ENCODE peak calls at places on chromosomes 16 and 17, in five cellular contexts. I is cardiac fibroblast; K is CD4-positive, alpha-beta T cell; B is GM06990; Q is astrocyte of the spinal cord. Y is an unnamed sample.
A peak's percentile ranks its signal among the peaks of the same experiment; 100 is the strongest.

GRCh38 chr16:4947722-4948503 is 10.2 kb upstream of the SEC14L5 start:
- DNase-seq in I (peak; percentile 10), K (no peak), B (no peak), Q (no peak), Y (no peak)

GRCh38 chr16:14199624-14200023 is 128.5 kb downstream of the MRTFB start:
- DNase-seq in I (peak; percentile 49), K (no peak), B (no peak), Q (peak; percentile 44), Y (no peak)

GRCh38 chr17:48051706-48052486 is 3.7 kb downstream of the NFE2L1 start:
- DNase-seq in I (peak; percentile 94), K (no peak), B (no peak), Q (peak; percentile 96), Y (no peak)

GRCh38 chr17:39527220-39527813 is 66.0 kb downstream of the CDK12 start:
- DNase-seq in I (peak; percentile 27), K (no peak), B (peak; percentile 7), Q (no peak), Y (no peak)

GRCh38 chr17:69858460-69858859 is 216.6 kb upstream of the KCNJ16 start:
- DNase-seq in I (no peak), K (no peak), B (no peak), Q (peak; percentile 36), Y (no peak)

GRCh38 chr16:50615891-50616290 is 65.2 kb downstream of the SNX20 start:
- DNase-seq in I (no peak), K (no peak), B (no peak), Q (no peak), Y (no peak)

GRCh38 chr17:40588557-40588956 is 23.3 kb upstream of the CCR7 start:
- DNase-seq in I (no peak), K (no peak), B (no peak), Q (no peak), Y (no peak)

GRCh38 chr16:27470567-27471431 is 68.8 kb downstream of the IL21R start:
- DNase-seq in I (peak; percentile 86), K (no peak), B (no peak), Q (peak; percentile 65), Y (no peak)

GRCh38 chr17:78748730-78749317 is 33.2 kb downstream of the CYTH1 start:
- DNase-seq in I (peak; percentile 70), K (peak; percentile 80), B (peak; percentile 61), Q (no peak), Y (no peak)

GRCh38 chr16:56310685-56311084 is 114.7 kb downstream of the AMFR start:
- DNase-seq in I (no peak), K (no peak), B (no peak), Q (no peak), Y (no peak)

GRCh38 chr16:57623251-57624043 is 5.0 kb upstream of the ADGRG1 start:
- DNase-seq in I (peak; percentile 76), K (no peak), B (no peak), Q (peak; percentile 52), Y (no peak)

GRCh38 chr17:68455756-68456528 is 1.4 kb downstream of the WIPI1 start:
- DNase-seq in I (peak; percentile 94), K (no peak), B (no peak), Q (no peak), Y (no peak)

GRCh38 chr17:51653902-51654301 is 393.6 kb downstream of the UTP18 start:
- DNase-seq in I (no peak), K (no peak), B (no peak), Q (no peak), Y (no peak)

GRCh38 chr17:8140058-8140412 is 12.2 kb downstream of the PER1 start:
- DNase-seq in I (no peak), K (no peak), B (no peak), Q (no peak), Y (no peak)

GRCh38 chr16:86427327-86427935 is 82.9 kb upstream of the FOXF1 start:
- DNase-seq in I (no peak), K (no peak), B (no peak), Q (peak; percentile 45), Y (no peak)

GRCh38 chr17:32609085-32609484 is 122.3 kb downstream of the CDK5R1 start:
- DNase-seq in I (peak; percentile 22), K (peak; percentile 72), B (peak; percentile 61), Q (peak; percentile 11), Y (peak; percentile 60)

GRCh38 chr17:20208717-20209116 is 199.6 kb downstream of the SPECC1 start:
- DNase-seq in I (no peak), K (no peak), B (no peak), Q (no peak), Y (no peak)

GRCh38 chr16:76976101-76976500 is 214.9 kb upstream of the MON1B start:
- DNase-seq in I (no peak), K (no peak), B (peak; percentile 19), Q (no peak), Y (peak; percentile 4)

GRCh38 chr16:4077083-4077714 is 39.0 kb downstream of the ADCY9 start:
- DNase-seq in I (no peak), K (no peak), B (no peak), Q (no peak), Y (no peak)

GRCh38 chr17:12421646-12422306 is 243.9 kb upstream of the MYOCD start:
- DNase-seq in I (no peak), K (no peak), B (no peak), Q (no peak), Y (peak; percentile 33)

GRCh38 chr16:53523971-53524548 is 21.1 kb upstream of the AKTIP start:
- DNase-seq in I (no peak), K (no peak), B (no peak), Q (no peak), Y (no peak)

GRCh38 chr17:50318551-50319310 is 27.2 kb upstream of the XYLT2 start:
- DNase-seq in I (no peak), K (no peak), B (no peak), Q (no peak), Y (no peak)

GRCh38 chr17:57906910-57907309 is 48.3 kb downstream of the CUEDC1 start:
- DNase-seq in I (no peak), K (no peak), B (no peak), Q (no peak), Y (no peak)

GRCh38 chr17:69223809-69224208 is 4.8 kb downstream of the ABCA10 start:
- DNase-seq in I (peak; percentile 80), K (no peak), B (peak; percentile 37), Q (peak; percentile 73), Y (peak; percentile 18)

GRCh38 chr17:2243953-2244352 is 59.6 kb downstream of the SMG6 start:
- DNase-seq in I (peak; percentile 58), K (no peak), B (no peak), Q (no peak), Y (no peak)

GRCh38 chr17:2240541-2240940 is 63.0 kb downstream of the SMG6 start:
- DNase-seq in I (no peak), K (no peak), B (no peak), Q (no peak), Y (no peak)

GRCh38 chr17:2247005-2247404 is 56.6 kb downstream of the SMG6 start:
- DNase-seq in I (no peak), K (no peak), B (no peak), Q (no peak), Y (no peak)

GRCh38 chr17:2241823-2242222 is 61.8 kb downstream of the SMG6 start:
- DNase-seq in I (peak; percentile 91), K (no peak), B (no peak), Q (peak; percentile 83), Y (no peak)

DNA sequence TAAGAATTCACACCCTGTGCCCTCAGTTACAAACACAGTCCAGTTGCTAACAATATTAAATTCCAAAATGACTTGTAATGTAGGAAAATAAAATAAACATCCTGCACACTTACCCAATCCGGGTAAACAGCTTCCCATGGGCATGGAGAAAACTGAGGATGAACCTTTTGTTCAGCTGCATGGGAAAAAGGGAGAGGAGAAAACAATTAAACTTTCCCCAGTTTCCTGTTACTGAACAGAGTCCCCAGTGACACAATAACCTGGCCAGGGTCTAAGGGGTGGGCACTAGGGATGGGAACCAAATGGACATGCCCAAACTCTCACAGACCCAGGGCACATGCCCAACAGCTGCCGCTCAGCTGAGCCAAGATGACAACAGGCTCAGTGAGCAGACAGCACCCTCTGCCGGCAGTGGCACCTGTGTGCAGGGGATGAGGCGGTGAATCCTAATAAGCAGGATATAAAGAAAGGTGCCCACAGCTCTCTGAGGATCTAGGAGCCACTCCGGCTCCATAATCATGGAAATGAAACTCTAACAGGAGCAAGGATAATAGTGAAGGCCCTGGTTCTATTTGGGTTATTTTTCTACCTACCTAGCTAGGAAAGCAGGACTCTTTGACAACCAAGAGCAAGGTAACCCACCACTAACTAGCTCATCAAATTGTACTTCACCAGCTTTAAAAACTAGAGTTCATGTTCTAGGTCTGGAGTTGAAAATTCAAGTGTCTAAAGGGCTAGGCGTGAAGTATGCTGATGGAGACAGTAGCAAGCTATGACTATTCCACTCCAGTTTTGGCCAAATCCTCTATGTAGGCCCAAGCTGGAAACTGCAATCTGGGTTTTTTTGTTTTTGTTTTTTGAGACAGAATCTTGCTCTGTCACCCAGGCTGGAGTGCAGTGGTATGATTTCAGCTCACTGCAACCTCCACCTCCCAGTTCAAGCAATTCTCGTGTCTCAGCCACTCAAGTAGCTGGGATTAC is 58.8 kb downstream of the SMG6 start:
- DNase-seq in I (peak; percentile 96), K (peak; percentile 82), B (peak; percentile 50), Q (peak; percentile 89), Y (peak; percentile 78)
- TF ChIP-seq CTCF in I (peak; percentile 99), K (peak; percentile 94), B (peak; percentile 96), Q (peak; percentile 98), Y (peak; percentile 99)

GRCh38 chr16:6684076-6684673 is 648.5 kb upstream of the RBFOX1 start:
- DNase-seq in I (peak; percentile 24), K (no peak), B (no peak), Q (no peak), Y (peak; percentile 12)
- TF ChIP-seq CTCF in I (peak; percentile 30), K (no peak), B (peak; percentile 39), Q (no peak), Y (no peak)

GRCh38 chr16:83968891-83969672 is 1.0 kb downstream of the NECAB2 start:
- DNase-seq in I (no peak), K (no peak), B (no peak), Q (no peak), Y (no peak)

GRCh38 chr16:83967091-83967490 is 953 bp upstream of the NECAB2 start:
- DNase-seq in I (no peak), K (no peak), B (no peak), Q (no peak), Y (no peak)

GRCh38 chr16:83968483-83968865 is 430 bp downstream of the NECAB2 start:
- DNase-seq in I (no peak), K (no peak), B (no peak), Q (no peak), Y (peak; percentile 44)

GRCh38 chr16:83966153-83966696 is 1.8 kb upstream of the NECAB2 start:
- DNase-seq in I (no peak), K (no peak), B (no peak), Q (no peak), Y (no peak)

DNA sequence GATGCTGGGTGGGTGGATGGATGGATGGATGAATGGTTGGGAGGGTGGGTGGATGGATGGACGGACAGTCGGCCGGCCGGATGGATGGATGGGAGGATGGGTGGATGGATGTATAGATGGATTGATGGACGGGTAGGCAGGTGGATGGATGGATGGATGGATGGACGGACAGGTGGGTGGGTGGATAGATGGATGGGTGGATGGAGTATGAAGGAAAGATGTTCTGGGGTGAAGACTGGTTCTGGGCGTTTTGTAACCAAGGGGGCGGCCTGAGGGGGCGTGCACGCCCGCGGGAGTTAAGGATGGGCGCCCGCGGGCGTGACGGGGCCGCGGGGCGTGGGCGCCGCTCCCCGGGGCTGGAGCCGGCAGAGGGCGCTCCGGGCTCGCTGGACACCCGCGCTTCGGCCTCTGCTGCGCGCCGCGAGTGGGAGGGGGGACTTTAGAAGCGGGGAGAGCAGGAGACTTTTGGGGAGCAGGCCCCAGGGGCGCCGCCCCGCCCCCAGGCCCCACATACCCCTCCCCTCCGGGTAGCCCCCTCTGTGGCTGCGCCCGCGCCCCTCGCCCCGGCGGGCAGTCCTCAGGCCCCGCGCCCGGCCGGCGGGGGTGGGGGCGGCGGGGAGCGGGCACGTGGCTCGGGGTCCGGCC is at the start of gene NECAB2:
- DNase-seq in I (peak; percentile 14), K (no peak), B (peak; percentile 37), Q (no peak), Y (peak; percentile 91)
- TF ChIP-seq CTCF in I (peak; percentile 41), K (no peak), B (peak; percentile 39), Q (peak; percentile 55), Y (peak; percentile 69)

GRCh38 chr17:74890554-74890953 is 2.9 kb downstream of the FADS6 start:
- DNase-seq in I (no peak), K (no peak), B (no peak), Q (no peak), Y (no peak)
- TF ChIP-seq CTCF in I (no peak), K (no peak), B (no peak), Q (no peak), Y (no peak)